ENCODE peak calls at places on chromosomes 5 and 9, in six cellular contexts. L, H, T, O, M and G are unnamed samples.

GRCh38 chr9:10260501-10260900 is 352.3 kb downstream of the PTPRD start:
- DNase-seq in L (no peak), H (no peak), T (no peak), O (no peak), M (no peak), G (no peak)

GRCh38 chr5:143890475-143890874 is 78.5 kb downstream of the HMHB1 start:
- DNase-seq in L (no peak), H (no peak), T (no peak), O (no peak), M (no peak), G (no peak)

GRCh38 chr9:94860678-94861588 is 134.4 kb downstream of the AOPEP start:
- DNase-seq in L (no peak), H (peak), T (peak), O (no peak), M (no peak), G (no peak)

GRCh38 chr5:95761771-95762680 is 30.9 kb downstream of the RHOBTB3 start:
- DNase-seq in L (no peak), H (no peak), T (no peak), O (no peak), M (no peak), G (no peak)

GRCh38 chr5:170338933-170339779 is 41.6 kb upstream of the LCP2 start:
- DNase-seq in L (no peak), H (peak), T (peak), O (no peak), M (no peak), G (no peak)

GRCh38 chr5:103867857-103868598 is 305.4 kb upstream of the NUDT12 start:
- DNase-seq in L (no peak), H (no peak), T (no peak), O (no peak), M (no peak), G (no peak)

GRCh38 chr9:131478421-131478868 is 24.3 kb upstream of the POMT1 start:
- DNase-seq in L (no peak), H (peak), T (peak), O (peak), M (peak), G (peak)

GRCh38 chr9:133041958-133042357 is 11.2 kb downstream of the GTF3C5 start:
- DNase-seq in L (no peak), H (no peak), T (no peak), O (no peak), M (no peak), G (no peak)

GRCh38 chr5:78507531-78507930 is 141.0 kb downstream of the LHFPL2 start:
- DNase-seq in L (no peak), H (no peak), T (no peak), O (no peak), M (no peak), G (no peak)

GRCh38 chr5:98763001-98763630 is 10.3 kb upstream of the RGMB start:
- DNase-seq in L (no peak), H (no peak), T (no peak), O (no peak), M (no peak), G (no peak)